ENCODE peak calls at places on chromosomes 16 and 17, in seven cellular contexts. One of them, this sample, is unnamed.

GRCh38 chr17:65057520-65058075 is 1.1 kb upstream of the GNA13 start:
- DNase-seq in stimulated activated CD8-positive, alpha-beta memory T cell treated with anti-CD3 and anti-CD28 coated beads, Interleukin-4, amount 100 ng/mL, for 48 hours: no peak
- DNase-seq in NCI-H2081: no peak
- DNase-seq in endothelial cell: no peak
- DNase-seq in cardiac muscle cell: no peak
- DNase-seq in NCI-H1436: no peak
- DNase-seq in HFFc6: no peak
- DNase-seq in this sample: no peak

GRCh38 chr17:56441331-56441730 is 152.2 kb upstream of the NOG start:
- DNase-seq in stimulated activated CD8-positive, alpha-beta memory T cell treated with anti-CD3 and anti-CD28 coated beads, Interleukin-4, amount 100 ng/mL, for 48 hours: no peak
- DNase-seq in endothelial cell: no peak
- DNase-seq in NCI-H1436: no peak
- DNase-seq in NCI-H2081: no peak
- DNase-seq in HFFc6: peak
- DNase-seq in cardiac muscle cell: no peak
- DNase-seq in this sample: peak

GRCh38 chr17:61488878-61489718 is 36.9 kb downstream of the TBX4 start:
- DNase-seq in HFFc6: no peak
- DNase-seq in endothelial cell: no peak
- DNase-seq in cardiac muscle cell: no peak
- DNase-seq in stimulated activated CD8-positive, alpha-beta memory T cell treated with anti-CD3 and anti-CD28 coated beads, Interleukin-4, amount 100 ng/mL, for 48 hours: no peak
- DNase-seq in NCI-H1436: no peak
- DNase-seq in NCI-H2081: no peak
- DNase-seq in this sample: no peak

GRCh38 chr16:9232102-9232501 is 140.7 kb downstream of the HAPSTR1 start:
- DNase-seq in HFFc6: no peak
- DNase-seq in NCI-H2081: no peak
- DNase-seq in endothelial cell: no peak
- DNase-seq in NCI-H1436: no peak
- DNase-seq in stimulated activated CD8-positive, alpha-beta memory T cell treated with anti-CD3 and anti-CD28 coated beads, Interleukin-4, amount 100 ng/mL, for 48 hours: no peak
- DNase-seq in cardiac muscle cell: no peak
- DNase-seq in this sample: no peak

GRCh38 chr17:80163315-80163714 is 6.5 kb upstream of the CARD14 start:
- DNase-seq in NCI-H2081: no peak
- DNase-seq in cardiac muscle cell: no peak
- DNase-seq in endothelial cell: no peak
- DNase-seq in HFFc6: no peak
- DNase-seq in stimulated activated CD8-positive, alpha-beta memory T cell treated with anti-CD3 and anti-CD28 coated beads, Interleukin-4, amount 100 ng/mL, for 48 hours: no peak
- DNase-seq in NCI-H1436: no peak
- DNase-seq in this sample: no peak

GRCh38 chr17:38883592-38884526 is 14.0 kb downstream of the LASP1 start:
- DNase-seq in endothelial cell: no peak
- DNase-seq in cardiac muscle cell: no peak
- DNase-seq in NCI-H2081: no peak
- DNase-seq in NCI-H1436: no peak
- DNase-seq in stimulated activated CD8-positive, alpha-beta memory T cell treated with anti-CD3 and anti-CD28 coated beads, Interleukin-4, amount 100 ng/mL, for 48 hours: no peak
- DNase-seq in HFFc6: no peak
- DNase-seq in this sample: no peak

GRCh38 chr17:39674702-39675389 is 6.6 kb downstream of the PNMT start:
- DNase-seq in stimulated activated CD8-positive, alpha-beta memory T cell treated with anti-CD3 and anti-CD28 coated beads, Interleukin-4, amount 100 ng/mL, for 48 hours: no peak
- DNase-seq in cardiac muscle cell: peak
- DNase-seq in NCI-H1436: peak
- DNase-seq in NCI-H2081: peak
- DNase-seq in endothelial cell: no peak
- DNase-seq in HFFc6: no peak
- DNase-seq in this sample: no peak

GRCh38 chr16:82967424-82967823 is 340.7 kb downstream of the CDH13 start:
- DNase-seq in HFFc6: no peak
- DNase-seq in NCI-H1436: no peak
- DNase-seq in cardiac muscle cell: no peak
- DNase-seq in stimulated activated CD8-positive, alpha-beta memory T cell treated with anti-CD3 and anti-CD28 coated beads, Interleukin-4, amount 100 ng/mL, for 48 hours: no peak
- DNase-seq in NCI-H2081: no peak
- DNase-seq in endothelial cell: no peak
- DNase-seq in this sample: no peak

GRCh38 chr17:34843682-34844081 is 117.6 kb downstream of the CCT6B start:
- DNase-seq in NCI-H2081: no peak
- DNase-seq in cardiac muscle cell: no peak
- DNase-seq in endothelial cell: no peak
- DNase-seq in HFFc6: no peak
- DNase-seq in NCI-H1436: no peak
- DNase-seq in stimulated activated CD8-positive, alpha-beta memory T cell treated with anti-CD3 and anti-CD28 coated beads, Interleukin-4, amount 100 ng/mL, for 48 hours: no peak
- DNase-seq in this sample: no peak

GRCh38 chr17:4319221-4319620 is 47.3 kb downstream of the UBE2G1 start:
- DNase-seq in NCI-H1436: no peak
- DNase-seq in HFFc6: no peak
- DNase-seq in endothelial cell: no peak
- DNase-seq in cardiac muscle cell: no peak
- DNase-seq in NCI-H2081: no peak
- DNase-seq in stimulated activated CD8-positive, alpha-beta memory T cell treated with anti-CD3 and anti-CD28 coated beads, Interleukin-4, amount 100 ng/mL, for 48 hours: no peak
- DNase-seq in this sample: no peak

GRCh38 chr17:51850206-51850605 is 308.3 kb downstream of the CA10 start:
- DNase-seq in HFFc6: no peak
- DNase-seq in NCI-H2081: no peak
- DNase-seq in stimulated activated CD8-positive, alpha-beta memory T cell treated with anti-CD3 and anti-CD28 coated beads, Interleukin-4, amount 100 ng/mL, for 48 hours: no peak
- DNase-seq in cardiac muscle cell: no peak
- DNase-seq in endothelial cell: no peak
- DNase-seq in NCI-H1436: no peak
- DNase-seq in this sample: no peak

GRCh38 chr17:56613131-56613530 is 19.6 kb downstream of the NOG start:
- DNase-seq in NCI-H1436: no peak
- DNase-seq in cardiac muscle cell: no peak
- DNase-seq in stimulated activated CD8-positive, alpha-beta memory T cell treated with anti-CD3 and anti-CD28 coated beads, Interleukin-4, amount 100 ng/mL, for 48 hours: no peak
- DNase-seq in HFFc6: no peak
- DNase-seq in endothelial cell: no peak
- DNase-seq in NCI-H2081: no peak
- DNase-seq in this sample: no peak

GRCh38 chr16:23244122-23244521 is 58.0 kb upstream of the SCNN1B start:
- DNase-seq in NCI-H1436: no peak
- DNase-seq in NCI-H2081: no peak
- DNase-seq in cardiac muscle cell: no peak
- DNase-seq in HFFc6: no peak
- DNase-seq in stimulated activated CD8-positive, alpha-beta memory T cell treated with anti-CD3 and anti-CD28 coated beads, Interleukin-4, amount 100 ng/mL, for 48 hours: no peak
- DNase-seq in endothelial cell: no peak
- DNase-seq in this sample: no peak

GRCh38 chr16:54936979-54937672 is 6.5 kb downstream of the IRX5 start:
- DNase-seq in NCI-H1436: no peak
- DNase-seq in HFFc6: peak
- DNase-seq in cardiac muscle cell: peak
- DNase-seq in endothelial cell: peak
- DNase-seq in NCI-H2081: no peak
- DNase-seq in stimulated activated CD8-positive, alpha-beta memory T cell treated with anti-CD3 and anti-CD28 coated beads, Interleukin-4, amount 100 ng/mL, for 48 hours: no peak
- DNase-seq in this sample: no peak

GRCh38 chr16:54118846-54119245 is 167.7 kb downstream of the IRX3 start:
- DNase-seq in NCI-H2081: no peak
- DNase-seq in stimulated activated CD8-positive, alpha-beta memory T cell treated with anti-CD3 and anti-CD28 coated beads, Interleukin-4, amount 100 ng/mL, for 48 hours: no peak
- DNase-seq in HFFc6: no peak
- DNase-seq in NCI-H1436: no peak
- DNase-seq in endothelial cell: no peak
- DNase-seq in cardiac muscle cell: no peak
- DNase-seq in this sample: no peak

GRCh38 chr16:19499481-19499880 is 22.4 kb downstream of the GDE1 start:
- DNase-seq in endothelial cell: no peak
- DNase-seq in NCI-H1436: no peak
- DNase-seq in NCI-H2081: no peak
- DNase-seq in stimulated activated CD8-positive, alpha-beta memory T cell treated with anti-CD3 and anti-CD28 coated beads, Interleukin-4, amount 100 ng/mL, for 48 hours: no peak
- DNase-seq in cardiac muscle cell: no peak
- DNase-seq in HFFc6: no peak
- DNase-seq in this sample: no peak

GRCh38 chr17:8629371-8630226 is 926 bp downstream of the MYH10 start:
- DNase-seq in HFFc6: no peak
- DNase-seq in stimulated activated CD8-positive, alpha-beta memory T cell treated with anti-CD3 and anti-CD28 coated beads, Interleukin-4, amount 100 ng/mL, for 48 hours: peak
- DNase-seq in NCI-H1436: no peak
- DNase-seq in cardiac muscle cell: peak
- DNase-seq in endothelial cell: peak
- DNase-seq in NCI-H2081: no peak
- DNase-seq in this sample: no peak

GRCh38 chr16:53090591-53091507 is 36.1 kb downstream of the CHD9 start:
- DNase-seq in HFFc6: peak
- DNase-seq in stimulated activated CD8-positive, alpha-beta memory T cell treated with anti-CD3 and anti-CD28 coated beads, Interleukin-4, amount 100 ng/mL, for 48 hours: peak
- DNase-seq in endothelial cell: no peak
- DNase-seq in cardiac muscle cell: no peak
- DNase-seq in NCI-H1436: no peak
- DNase-seq in NCI-H2081: no peak
- DNase-seq in this sample: peak

This sample was measured in fibroblast of the conjunctiva.